ENCODE peak calls at places on chromosomes 5 and 9, in six cellular contexts. B, C, V, S, R and K are unnamed samples.

GRCh38 chr5:155850411-155850810 is 476.6 kb upstream of the SGCD start:
- DNase-seq in R (no peak), C (no peak), V (no peak), B (no peak), S (no peak), K (no peak)

GRCh38 chr5:146832985-146833732 is 45.4 kb downstream of the PPP2R2B start:
- DNase-seq in B (no peak), V (no peak), C (no peak), S (no peak), R (no peak), K (no peak)

GRCh38 chr5:180313677-180314076 is 21.8 kb upstream of the MAPK9 start:
- DNase-seq in V (no peak), R (no peak), S (no peak), C (no peak), B (peak; percentile 59), K (no peak)

GRCh38 chr9:36101916-36102741 is 34.4 kb upstream of the GLIPR2 start:
- DNase-seq in C (peak; percentile 91), B (no peak), S (no peak), V (peak; percentile 97), R (no peak), K (no peak)

GRCh38 chr5:157670662-157671591 is at the start of gene C5orf52:
- DNase-seq in C (no peak), S (peak; percentile 13), R (no peak), B (peak; percentile 63), V (peak; percentile 39), K (peak; percentile 62)

GRCh38 chr9:136882109-136882946 is 4.0 kb upstream of the TRAF2 start:
- DNase-seq in V (peak; percentile 78), S (peak; percentile 25), C (peak; percentile 48), B (no peak), R (peak; percentile 47), K (no peak)

GRCh38 chr9:133728856-133729645 is 9.1 kb downstream of the SARDH start:
- DNase-seq in R (peak; percentile 18), C (no peak), S (no peak), B (no peak), V (no peak), K (no peak)

GRCh38 chr5:149030392-149030791 is 32.5 kb downstream of the SH3TC2 start:
- DNase-seq in C (peak; percentile 61), S (no peak), B (no peak), R (no peak), V (no peak), K (no peak)

GRCh38 chr9:26169684-26170083 is 491.4 kb upstream of the TUSC1 start:
- DNase-seq in V (no peak), C (no peak), S (no peak), B (no peak), R (no peak), K (no peak)

GRCh38 chr5:127993476-127993875 is 90.1 kb upstream of the SLC12A2 start:
- DNase-seq in B (no peak), S (no peak), C (no peak), V (no peak), R (no peak), K (no peak)

GRCh38 chr5:173318338-173318737 is 9.9 kb downstream of the STC2 start:
- DNase-seq in S (no peak), B (no peak), V (no peak), C (no peak), R (no peak), K (no peak)

GRCh38 chr5:173318881-173319609 is 9.2 kb downstream of the STC2 start:
- DNase-seq in B (no peak), C (no peak), R (no peak), V (no peak), S (no peak), K (no peak)

GRCh38 chr5:173319610-173320100 is 8.6 kb downstream of the STC2 start:
- DNase-seq in C (no peak), S (no peak), R (no peak), B (no peak), V (no peak), K (no peak)

GRCh38 chr5:173321886-173322285 is 6.3 kb downstream of the STC2 start:
- DNase-seq in V (peak; percentile 66), R (no peak), S (no peak), B (no peak), C (no peak), K (no peak)

DNA sequence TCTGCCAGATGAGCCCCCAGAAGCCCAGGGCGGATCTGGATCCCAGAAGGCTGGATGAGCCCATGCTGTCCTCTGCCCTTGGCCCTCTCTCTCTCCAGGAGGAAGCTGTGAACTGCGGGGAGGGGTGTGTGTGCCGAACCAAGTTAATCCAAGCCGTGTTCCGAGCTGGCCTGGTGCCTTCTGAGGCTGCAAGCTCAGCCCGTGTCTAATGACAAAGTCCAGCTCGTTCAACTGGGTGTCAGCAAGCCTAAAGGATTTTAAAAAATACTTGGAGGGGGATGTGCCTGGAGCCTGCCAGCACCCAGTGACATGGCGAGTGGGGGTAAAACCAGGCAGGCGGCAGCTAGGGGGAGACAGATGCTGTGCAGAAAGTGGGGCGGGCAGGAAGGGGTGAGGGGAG is 8.0 kb downstream of the STC2 start:
- DNase-seq in S (peak; percentile 3), V (no peak), R (peak; percentile 36), C (no peak), B (no peak), K (no peak)
- TF ChIP-seq CTCF in S (peak; percentile 46), V (no peak), R (no peak), C (peak; percentile 33), B (no peak), K (no peak)

DNA sequence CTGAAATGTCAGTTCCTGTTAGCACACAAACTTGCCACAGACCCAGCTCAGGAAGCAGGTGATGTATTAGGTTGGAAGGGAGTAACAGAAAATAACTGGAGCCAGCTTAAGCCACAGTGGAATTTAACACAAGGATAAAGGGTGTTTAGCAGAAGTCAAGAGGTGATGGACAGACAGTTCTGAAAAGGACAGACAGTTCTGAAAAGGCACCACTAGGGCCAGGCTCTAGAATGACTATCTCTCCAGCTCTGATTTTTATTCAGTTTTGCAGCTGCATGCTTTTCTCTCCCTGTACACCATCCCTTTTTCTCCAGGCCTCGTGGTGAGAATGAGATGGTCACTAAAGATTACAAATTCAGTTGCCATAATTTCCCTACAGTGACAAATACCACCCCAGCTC is 114.5 kb downstream of the ANKRD18B start:
- DNase-seq in S (no peak), C (no peak), B (no peak), V (no peak), R (no peak), K (no peak)
- TF ChIP-seq CTCF in S (no peak), C (no peak), B (no peak), V (no peak), R (no peak), K (no peak)

DNA sequence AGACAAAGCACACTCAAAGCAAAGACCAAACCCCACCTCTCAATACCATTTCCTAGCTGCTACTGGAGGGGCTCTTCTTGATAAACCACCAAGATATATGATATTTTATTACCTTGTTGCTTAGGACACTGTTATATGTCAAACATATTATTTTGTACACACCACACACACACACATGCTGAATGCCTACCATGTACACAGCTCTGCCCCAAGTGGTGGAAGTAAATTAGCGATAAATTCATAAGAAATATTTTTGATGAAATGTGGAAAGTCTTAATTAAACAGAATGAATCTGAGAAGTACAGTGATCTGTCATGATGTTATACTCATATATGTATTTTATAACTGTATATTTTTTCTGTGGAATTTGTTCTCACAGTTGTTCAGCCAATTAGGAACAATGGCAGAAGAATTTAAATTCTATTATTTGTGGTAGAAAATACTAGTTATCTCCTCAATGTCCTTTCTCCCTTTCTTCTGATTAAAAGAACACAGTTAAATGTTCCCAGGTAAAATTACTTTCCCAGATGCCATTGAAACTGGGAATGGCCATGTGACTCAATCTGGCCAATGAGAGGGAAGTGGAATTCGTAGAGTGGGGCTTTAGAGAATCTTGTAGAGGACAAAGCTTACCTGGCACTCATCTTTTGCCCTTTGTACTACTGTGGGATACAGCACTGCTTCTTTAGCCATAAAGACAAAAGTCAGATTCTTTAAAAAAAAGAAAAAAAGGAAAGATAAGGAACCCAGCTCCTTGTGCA is 156.5 kb downstream of the SNCAIP start:
- DNase-seq in V (no peak), R (no peak), S (no peak), C (no peak), B (no peak), K (no peak)
- TF ChIP-seq CTCF in V (peak; percentile 10), R (no peak), S (no peak), C (no peak), B (no peak), K (no peak)

DNA sequence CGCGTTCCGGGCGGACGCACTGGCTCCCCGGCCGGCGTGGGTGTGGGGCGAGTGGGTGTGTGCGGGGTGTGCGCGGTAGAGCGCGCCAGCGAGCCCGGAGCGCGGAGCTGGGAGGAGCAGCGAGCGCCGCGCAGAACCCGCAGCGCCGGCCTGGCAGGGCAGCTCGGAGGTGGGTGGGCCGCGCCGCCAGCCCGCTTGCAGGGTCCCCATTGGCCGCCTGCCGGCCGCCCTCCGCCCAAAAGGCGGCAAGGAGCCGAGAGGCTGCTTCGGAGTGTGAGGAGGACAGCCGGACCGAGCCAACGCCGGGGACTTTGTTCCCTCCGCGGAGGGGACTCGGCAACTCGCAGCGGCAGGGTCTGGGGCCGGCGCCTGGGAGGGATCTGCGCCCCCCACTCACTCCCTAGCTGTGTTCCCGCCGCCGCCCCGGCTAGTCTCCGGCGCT is at the start of gene DAPK1:
- DNase-seq in B (peak; percentile 79), R (peak; percentile 69), S (no peak), V (peak; percentile 66), C (no peak), K (peak; percentile 82)
- TF ChIP-seq CTCF in B (peak; percentile 19), R (no peak), S (no peak), V (no peak), C (no peak), K (no peak)

GRCh38 chr5:28967848-28968247 is 1929.5 kb upstream of the CDH9 start:
- DNase-seq in C (no peak), V (no peak), R (no peak), B (peak; percentile 4), S (no peak), K (no peak)
- TF ChIP-seq CTCF in C (no peak), V (no peak), R (no peak), B (no peak), S (no peak), K (no peak)

GRCh38 chr9:128992995-128993394 is 35.1 kb downstream of the SH3GLB2 start:
- DNase-seq in B (no peak), V (peak; percentile 20), R (no peak), C (no peak), S (peak; percentile 16), K (no peak)

GRCh38 chr9:128983536-128983935 is 36.0 kb downstream of the NUP188 start:
- DNase-seq in V (no peak), B (no peak), R (no peak), C (no peak), S (no peak), K (no peak)

GRCh38 chr9:128986671-128987070 is 39.2 kb downstream of the NUP188 start:
- DNase-seq in C (no peak), R (no peak), S (no peak), V (no peak), B (no peak), K (no peak)

GRCh38 chr9:128987800-128988199 is 40.3 kb downstream of the NUP188 start:
- DNase-seq in V (peak; percentile 63), S (no peak), C (peak; percentile 40), R (no peak), B (no peak), K (no peak)
- TF ChIP-seq CTCF in V (no peak), S (no peak), C (no peak), R (no peak), B (no peak), K (no peak)

GRCh38 chr5:33470544-33470943 is 29.8 kb downstream of the TARS1 start:
- DNase-seq in S (peak; percentile 13), V (peak; percentile 80), R (no peak), C (peak; percentile 23), B (no peak), K (no peak)
- TF ChIP-seq CTCF in S (peak; percentile 46), V (peak; percentile 64), R (no peak), C (peak; percentile 56), B (no peak), K (no peak)